ENCODE peak calls at places on chromosomes 12 and 14, in seven cellular contexts. One of them, this sample, is unnamed. For H3K27me3, the result is how much of the 10 kb centered on the place peaks cover.

GRCh38 chr14:95906591-95906990 is 30.0 kb downstream of the TUNAR start:
- DNase-seq in brain microvascular endothelial cell: no peak
- DNase-seq in psoas muscle: no peak
- DNase-seq in RWPE2: no peak
- DNase-seq in ovary: no peak
- DNase-seq in fibroblast of lung: no peak
- DNase-seq in foreskin keratinocyte: no peak
- DNase-seq in this sample: no peak

GRCh38 chr14:38404100-38404541 is 148.2 kb upstream of the CLEC14A start:
- DNase-seq in brain microvascular endothelial cell: no peak
- DNase-seq in psoas muscle: no peak
- DNase-seq in RWPE2: no peak
- DNase-seq in ovary: no peak
- DNase-seq in fibroblast of lung: peak
- DNase-seq in foreskin keratinocyte: peak
- DNase-seq in this sample: no peak

GRCh38 chr12:12938541-12938940 is 13.4 kb downstream of the GPRC5D start:
- DNase-seq in brain microvascular endothelial cell: no peak
- DNase-seq in psoas muscle: no peak
- DNase-seq in RWPE2: no peak
- DNase-seq in ovary: no peak
- DNase-seq in fibroblast of lung: peak
- DNase-seq in foreskin keratinocyte: no peak
- DNase-seq in this sample: no peak

GRCh38 chr14:90558041-90558982 is 161.5 kb downstream of the CALM1 start:
- DNase-seq in brain microvascular endothelial cell: no peak
- DNase-seq in psoas muscle: no peak
- DNase-seq in RWPE2: no peak
- DNase-seq in ovary: no peak
- DNase-seq in fibroblast of lung: no peak
- DNase-seq in foreskin keratinocyte: no peak
- DNase-seq in this sample: no peak

GRCh38 chr12:102957339-102958050 is at the start of gene ASCL1:
- DNase-seq in brain microvascular endothelial cell: no peak
- DNase-seq in psoas muscle: no peak
- DNase-seq in RWPE2: no peak
- DNase-seq in ovary: no peak
- DNase-seq in fibroblast of lung: peak
- DNase-seq in foreskin keratinocyte: peak
- DNase-seq in this sample: no peak

GRCh38 chr14:92613008-92613658 is 99.6 kb downstream of the RIN3 start:
- DNase-seq in brain microvascular endothelial cell: no peak
- DNase-seq in psoas muscle: no peak
- DNase-seq in RWPE2: no peak
- DNase-seq in ovary: no peak
- DNase-seq in fibroblast of lung: peak
- DNase-seq in foreskin keratinocyte: no peak
- DNase-seq in this sample: no peak

GRCh38 chr12:106301611-106302321 is 767 bp upstream of the TCP11L2 start:
- DNase-seq in brain microvascular endothelial cell: peak
- DNase-seq in psoas muscle: peak
- DNase-seq in RWPE2: no peak
- DNase-seq in ovary: no peak
- DNase-seq in fibroblast of lung: peak
- DNase-seq in foreskin keratinocyte: peak
- DNase-seq in this sample: peak

GRCh38 chr12:46585854-46586621 is 213.5 kb upstream of the SLC38A2 start:
- DNase-seq in brain microvascular endothelial cell: peak
- DNase-seq in psoas muscle: no peak
- DNase-seq in RWPE2: peak
- DNase-seq in ovary: no peak
- DNase-seq in fibroblast of lung: peak
- DNase-seq in foreskin keratinocyte: peak
- DNase-seq in this sample: peak

GRCh38 chr12:6821674-6822433 is at the start of gene GPR162:
- DNase-seq in brain microvascular endothelial cell: peak
- DNase-seq in psoas muscle: peak
- DNase-seq in RWPE2: no peak
- DNase-seq in ovary: peak
- DNase-seq in fibroblast of lung: peak
- DNase-seq in foreskin keratinocyte: no peak
- DNase-seq in this sample: peak

GRCh38 chr12:119589087-119589486 is 4.5 kb upstream of the TMEM233 start:
- DNase-seq in brain microvascular endothelial cell: no peak
- DNase-seq in psoas muscle: no peak
- DNase-seq in RWPE2: no peak
- DNase-seq in ovary: no peak
- DNase-seq in fibroblast of lung: peak
- DNase-seq in foreskin keratinocyte: no peak
- DNase-seq in this sample: no peak

GRCh38 chr14:29222671-29223268 is 456.2 kb downstream of the FOXG1 start:
- DNase-seq in brain microvascular endothelial cell: peak
- DNase-seq in psoas muscle: no peak
- DNase-seq in RWPE2: no peak
- DNase-seq in ovary: peak
- DNase-seq in fibroblast of lung: peak
- DNase-seq in foreskin keratinocyte: no peak
- DNase-seq in this sample: no peak

GRCh38 chr14:67370830-67371229 is 10.7 kb downstream of the EIF2S1 start:
- DNase-seq in brain microvascular endothelial cell: peak
- DNase-seq in psoas muscle: no peak
- DNase-seq in RWPE2: no peak
- DNase-seq in ovary: no peak
- DNase-seq in fibroblast of lung: peak
- DNase-seq in foreskin keratinocyte: peak
- DNase-seq in this sample: no peak

GRCh38 chr12:132747395-132747794 is 14.2 kb downstream of the ANKLE2 start:
- DNase-seq in brain microvascular endothelial cell: no peak
- DNase-seq in psoas muscle: no peak
- DNase-seq in RWPE2: no peak
- DNase-seq in ovary: no peak
- DNase-seq in fibroblast of lung: no peak
- DNase-seq in foreskin keratinocyte: no peak
- DNase-seq in this sample: no peak

GRCh38 chr14:78875031-78875430 is 704.9 kb downstream of the NRXN3 start:
- DNase-seq in brain microvascular endothelial cell: no peak
- DNase-seq in psoas muscle: no peak
- DNase-seq in RWPE2: no peak
- DNase-seq in ovary: no peak
- DNase-seq in fibroblast of lung: no peak
- DNase-seq in foreskin keratinocyte: no peak
- DNase-seq in this sample: no peak

GRCh38 chr12:101789171-101789570 is 41.6 kb downstream of the GNPTAB start:
- DNase-seq in brain microvascular endothelial cell: no peak
- DNase-seq in psoas muscle: no peak
- DNase-seq in RWPE2: no peak
- DNase-seq in ovary: no peak
- DNase-seq in fibroblast of lung: no peak
- DNase-seq in foreskin keratinocyte: no peak
- DNase-seq in this sample: no peak

GRCh38 chr12:132908145-132909029 is 21.0 kb upstream of the CHFR start:
- DNase-seq in brain microvascular endothelial cell: peak
- DNase-seq in psoas muscle: peak
- DNase-seq in RWPE2: peak
- DNase-seq in ovary: peak
- DNase-seq in fibroblast of lung: peak
- DNase-seq in foreskin keratinocyte: peak
- DNase-seq in this sample: peak

GRCh38 chr14:68685419-68686211 is 107.3 kb downstream of the ZFP36L1 start:
- DNase-seq in brain microvascular endothelial cell: peak
- DNase-seq in psoas muscle: no peak
- DNase-seq in RWPE2: peak
- DNase-seq in ovary: peak
- DNase-seq in fibroblast of lung: peak
- DNase-seq in foreskin keratinocyte: peak
- DNase-seq in this sample: peak

GRCh38 chr12:101826766-101827368 is 3.9 kb downstream of the GNPTAB start:
- DNase-seq in brain microvascular endothelial cell: no peak
- DNase-seq in psoas muscle: no peak
- DNase-seq in RWPE2: no peak
- DNase-seq in ovary: no peak
- DNase-seq in fibroblast of lung: no peak
- DNase-seq in foreskin keratinocyte: no peak
- DNase-seq in this sample: no peak

GRCh38 chr12:65670775-65671174 is 153.5 kb upstream of the HMGA2 start:
- DNase-seq in brain microvascular endothelial cell: no peak
- DNase-seq in psoas muscle: no peak
- DNase-seq in RWPE2: peak
- DNase-seq in ovary: no peak
- DNase-seq in fibroblast of lung: peak
- DNase-seq in foreskin keratinocyte: peak
- DNase-seq in this sample: no peak

GRCh38 chr14:71488703-71489141 is 443.5 kb upstream of the RGS6 start:
- DNase-seq in brain microvascular endothelial cell: peak
- DNase-seq in psoas muscle: no peak
- DNase-seq in RWPE2: no peak
- DNase-seq in ovary: no peak
- DNase-seq in fibroblast of lung: peak
- DNase-seq in foreskin keratinocyte: no peak
- DNase-seq in this sample: no peak

GRCh38 chr14:100654814-100655795 is 67.9 kb upstream of the BEGAIN start:
- DNase-seq in brain microvascular endothelial cell: no peak
- DNase-seq in psoas muscle: no peak
- DNase-seq in RWPE2: no peak
- DNase-seq in ovary: peak
- DNase-seq in fibroblast of lung: peak
- DNase-seq in foreskin keratinocyte: no peak
- DNase-seq in this sample: peak

GRCh38 chr14:96511667-96512066 is 9.5 kb downstream of the PAPOLA start:
- DNase-seq in brain microvascular endothelial cell: no peak
- DNase-seq in psoas muscle: no peak
- DNase-seq in RWPE2: no peak
- DNase-seq in ovary: no peak
- DNase-seq in fibroblast of lung: no peak
- DNase-seq in foreskin keratinocyte: no peak
- DNase-seq in this sample: no peak

DNA sequence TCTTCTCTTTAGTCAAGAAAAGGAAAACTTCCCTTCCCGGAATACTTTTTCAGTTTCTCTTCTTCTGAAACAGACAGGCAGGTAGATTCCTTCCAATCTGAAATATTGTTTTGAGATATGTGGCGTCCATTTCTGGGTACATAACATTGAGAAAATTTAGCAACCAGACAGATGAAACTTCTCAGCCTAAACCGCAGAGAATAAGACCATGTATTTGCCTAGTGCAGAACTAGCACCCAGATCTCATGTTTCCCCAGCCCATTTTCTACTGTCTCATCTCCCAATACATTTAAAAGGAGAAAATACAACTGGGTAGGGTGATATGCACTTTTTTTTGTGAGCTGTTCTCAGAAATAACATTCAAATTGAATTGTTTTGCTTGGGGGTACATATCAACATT is 6.4 kb downstream of the AVPR1A start:
- DNase-seq in brain microvascular endothelial cell: no peak
- DNase-seq in psoas muscle: no peak
- DNase-seq in RWPE2: no peak
- DNase-seq in ovary: no peak
- DNase-seq in fibroblast of lung: no peak
- DNase-seq in foreskin keratinocyte: no peak
- DNase-seq in this sample: no peak
- H3K27me3 ChIP-seq in brain microvascular endothelial cell: under half
- H3K27me3 ChIP-seq in psoas muscle: under half
- H3K27me3 ChIP-seq in RWPE2: half or more
- H3K27me3 ChIP-seq in ovary: under half
- H3K27me3 ChIP-seq in fibroblast of lung: under half
- H3K27me3 ChIP-seq in foreskin keratinocyte: under half
- H3K27me3 ChIP-seq in this sample: under half

GRCh38 chr12:79826267-79827128 is 108.4 kb downstream of the PPP1R12A start:
- DNase-seq in brain microvascular endothelial cell: no peak
- DNase-seq in psoas muscle: no peak
- DNase-seq in RWPE2: no peak
- DNase-seq in ovary: no peak
- DNase-seq in fibroblast of lung: no peak
- DNase-seq in foreskin keratinocyte: peak
- DNase-seq in this sample: no peak
- TF ChIP-seq CTCF in brain microvascular endothelial cell: no peak
- TF ChIP-seq CTCF in psoas muscle: no peak
- TF ChIP-seq CTCF in RWPE2: no peak
- TF ChIP-seq CTCF in ovary: no peak
- TF ChIP-seq CTCF in fibroblast of lung: no peak
- TF ChIP-seq CTCF in foreskin keratinocyte: no peak
- TF ChIP-seq CTCF in this sample: no peak

GRCh38 chr14:26187996-26188605 is 409.7 kb downstream of the NOVA1 start:
- DNase-seq in brain microvascular endothelial cell: no peak
- DNase-seq in psoas muscle: no peak
- DNase-seq in RWPE2: no peak
- DNase-seq in ovary: no peak
- DNase-seq in fibroblast of lung: no peak
- DNase-seq in foreskin keratinocyte: no peak
- DNase-seq in this sample: no peak

GRCh38 chr14:26191123-26191522 is 406.7 kb downstream of the NOVA1 start:
- DNase-seq in brain microvascular endothelial cell: no peak
- DNase-seq in psoas muscle: no peak
- DNase-seq in RWPE2: no peak
- DNase-seq in ovary: no peak
- DNase-seq in fibroblast of lung: no peak
- DNase-seq in foreskin keratinocyte: no peak
- DNase-seq in this sample: no peak

GRCh38 chr14:26190644-26191043 is 407.2 kb downstream of the NOVA1 start:
- DNase-seq in brain microvascular endothelial cell: no peak
- DNase-seq in psoas muscle: no peak
- DNase-seq in RWPE2: no peak
- DNase-seq in ovary: no peak
- DNase-seq in fibroblast of lung: peak
- DNase-seq in foreskin keratinocyte: peak
- DNase-seq in this sample: no peak

GRCh38 chr14:26194816-26195215 is 403.0 kb downstream of the NOVA1 start:
- DNase-seq in brain microvascular endothelial cell: no peak
- DNase-seq in psoas muscle: no peak
- DNase-seq in RWPE2: no peak
- DNase-seq in ovary: no peak
- DNase-seq in fibroblast of lung: no peak
- DNase-seq in foreskin keratinocyte: no peak
- DNase-seq in this sample: no peak

GRCh38 chr14:26191666-26192065 is 406.2 kb downstream of the NOVA1 start:
- DNase-seq in brain microvascular endothelial cell: no peak
- DNase-seq in psoas muscle: no peak
- DNase-seq in RWPE2: no peak
- DNase-seq in ovary: no peak
- DNase-seq in fibroblast of lung: peak
- DNase-seq in foreskin keratinocyte: no peak
- DNase-seq in this sample: no peak
- H3K27me3 ChIP-seq in brain microvascular endothelial cell: under half
- H3K27me3 ChIP-seq in psoas muscle: under half
- H3K27me3 ChIP-seq in RWPE2: under half
- H3K27me3 ChIP-seq in ovary: under half
- H3K27me3 ChIP-seq in fibroblast of lung: under half
- H3K27me3 ChIP-seq in foreskin keratinocyte: under half
- H3K27me3 ChIP-seq in this sample: under half

DNA sequence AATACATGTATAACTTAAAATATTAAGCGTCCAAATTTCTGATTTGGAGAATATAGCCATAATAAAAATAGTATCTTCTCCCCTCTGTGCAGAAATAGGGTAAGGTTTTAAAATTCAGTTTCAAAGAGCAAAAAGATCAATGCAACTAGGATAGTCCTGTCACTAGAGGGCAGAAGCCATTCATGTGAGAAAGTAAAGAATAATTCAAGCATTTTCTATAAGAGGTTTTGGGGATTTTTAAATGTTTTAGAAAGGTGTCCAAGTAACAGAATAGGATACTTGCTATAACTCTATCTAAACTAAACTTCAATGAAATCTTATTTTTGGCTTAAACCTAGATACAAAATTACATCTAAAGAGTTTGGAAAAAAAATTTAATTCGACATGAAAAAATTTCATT is 50.3 kb downstream of the ADAMTS20 start:
- DNase-seq in brain microvascular endothelial cell: peak
- DNase-seq in psoas muscle: no peak
- DNase-seq in RWPE2: no peak
- DNase-seq in ovary: no peak
- DNase-seq in fibroblast of lung: peak
- DNase-seq in foreskin keratinocyte: peak
- DNase-seq in this sample: no peak
- TF ChIP-seq CTCF in brain microvascular endothelial cell: peak
- TF ChIP-seq CTCF in psoas muscle: no peak
- TF ChIP-seq CTCF in RWPE2: peak
- TF ChIP-seq CTCF in ovary: no peak
- TF ChIP-seq CTCF in fibroblast of lung: peak
- TF ChIP-seq CTCF in foreskin keratinocyte: peak
- TF ChIP-seq CTCF in this sample: no peak